ENCODE peak calls at places on chromosomes 6 and 20, in four cellular contexts. D is RWPE1, W is PC-3, I is fibroblast of lung. J is an unnamed sample.

GRCh38 chr6:31831350-31832215 is 4.0 kb downstream of the HSPA1B start:
- DNase-seq in D (no peak), W (no peak), I (no peak), J (no peak)

GRCh38 chr6:1712451-1712850 is 102.7 kb downstream of the FOXC1 start:
- DNase-seq in D (no peak), W (no peak), I (no peak), J (no peak)

GRCh38 chr6:153092082-153093013 is 38.7 kb downstream of the RGS17 start:
- DNase-seq in D (peak; percentile 51), W (peak; percentile 55), I (peak; percentile 96), J (peak; percentile 42)

GRCh38 chr6:43492673-43493072 is 15.3 kb downstream of the TJAP1 start:
- DNase-seq in D (no peak), W (no peak), I (no peak), J (no peak)

GRCh38 chr6:88641178-88641903 is 322.1 kb downstream of the RNGTT start:
- DNase-seq in D (no peak), W (no peak), I (peak; percentile 45), J (no peak)

GRCh38 chr20:4546786-4547185 is 174.9 kb upstream of the PRND start:
- DNase-seq in D (peak; percentile 92), W (peak; percentile 97), I (peak; percentile 80), J (no peak)

GRCh38 chr6:143843689-143844405 is 709 bp downstream of the LTV1 start:
- DNase-seq in D (no peak), W (no peak), I (peak; percentile 8), J (no peak)

GRCh38 chr20:17343091-17343490 is 116.3 kb downstream of the PCSK2 start:
- DNase-seq in D (no peak), W (no peak), I (no peak), J (no peak)

GRCh38 chr20:49482621-49483017 is at the start of gene KCNB1:
- DNase-seq in D (peak; percentile 83), W (peak; percentile 52), I (peak; percentile 34), J (no peak)

GRCh38 chr6:119661078-119661477 is 311.5 kb upstream of the MAN1A1 start:
- DNase-seq in D (no peak), W (no peak), I (no peak), J (no peak)

GRCh38 chr6:38871745-38872568 is 156.8 kb downstream of the DNAH8 start:
- DNase-seq in D (peak; percentile 34), W (peak; percentile 76), I (peak; percentile 60), J (peak; percentile 16)

GRCh38 chr6:143368426-143368825 is 82.1 kb downstream of the ADAT2 start:
- DNase-seq in D (peak; percentile 8), W (peak; percentile 22), I (peak; percentile 44), J (peak; percentile 41)

GRCh38 chr6:73325656-73326055 is 28.4 kb downstream of the DPPA5 start:
- DNase-seq in D (no peak), W (no peak), I (no peak), J (no peak)

GRCh38 chr6:12637960-12638641 is 78.5 kb upstream of the PHACTR1 start:
- DNase-seq in D (peak; percentile 34), W (peak; percentile 80), I (peak; percentile 18), J (peak; percentile 49)

GRCh38 chr6:109465772-109466171 is 10.2 kb upstream of the MICAL1 start:
- DNase-seq in D (no peak), W (no peak), I (no peak), J (no peak)

GRCh38 chr6:90113389-90113788 is 183.3 kb downstream of the BACH2 start:
- DNase-seq in D (no peak), W (no peak), I (no peak), J (no peak)

GRCh38 chr20:34753706-34754461 is 49.7 kb downstream of the TP53INP2 start:
- DNase-seq in D (no peak), W (no peak), I (peak; percentile 5), J (peak; percentile 63)

GRCh38 chr6:155398221-155398620 is 57.4 kb downstream of the NOX3 start:
- DNase-seq in D (no peak), W (no peak), I (no peak), J (no peak)

GRCh38 chr6:166221040-166221439 is 53.4 kb upstream of the TBXT start:
- DNase-seq in D (no peak), W (no peak), I (no peak), J (no peak)

GRCh38 chr6:168737481-168737880 is 296.5 kb downstream of the SMOC2 start:
- DNase-seq in D (peak; percentile 42), W (peak; percentile 1), I (no peak), J (no peak)

GRCh38 chr6:128327890-128328289 is 192.5 kb downstream of the PTPRK start:
- DNase-seq in D (no peak), W (peak; percentile 45), I (peak; percentile 53), J (no peak)

GRCh38 chr20:63134201-63134612 is 81.7 kb downstream of the YTHDF1 start:
- DNase-seq in D (no peak), W (no peak), I (no peak), J (no peak)

GRCh38 chr6:142207265-142207877 is 60.3 kb downstream of the VTA1 start:
- DNase-seq in D (peak; percentile 22), W (peak; percentile 69), I (peak; percentile 74), J (peak; percentile 27)

GRCh38 chr6:10759884-10760329 is 12.3 kb downstream of the TMEM14B start:
- DNase-seq in D (peak; percentile 89), W (peak; percentile 95), I (peak; percentile 60), J (peak; percentile 98)

GRCh38 chr6:2952557-2953095 is 18.7 kb downstream of the SERPINB6 start:
- DNase-seq in D (peak; percentile 44), W (peak; percentile 76), I (peak; percentile 87), J (peak; percentile 57)

GRCh38 chr6:15392182-15392581 is 146.3 kb downstream of the JARID2 start:
- DNase-seq in D (no peak), W (no peak), I (no peak), J (no peak)

GRCh38 chr6:90000864-90001731 is 106.8 kb downstream of the GJA10 start:
- DNase-seq in D (peak; percentile 26), W (peak; percentile 50), I (peak; percentile 36), J (peak; percentile 51)

GRCh38 chr6:90478278-90478677 is 108.6 kb downstream of the MAP3K7 start:
- DNase-seq in D (no peak), W (no peak), I (no peak), J (no peak)

GRCh38 chr6:81465859-81466258 is 286.6 kb downstream of the TENT5A start:
- DNase-seq in D (no peak), W (peak; percentile 49), I (peak; percentile 34), J (no peak)

GRCh38 chr6:78861509-78861908 is 5.8 kb upstream of the IRAK1BP1 start:
- DNase-seq in D (no peak), W (peak; percentile 11), I (no peak), J (no peak)

GRCh38 chr6:88914180-88914579 is 49.2 kb downstream of the RNGTT start:
- DNase-seq in D (no peak), W (no peak), I (peak; percentile 11), J (no peak)

GRCh38 chr6:111957623-111958315 is 84.5 kb upstream of the FYN start:
- DNase-seq in D (no peak), W (no peak), I (no peak), J (no peak)

GRCh38 chr6:81772741-81773140 is 20.3 kb upstream of the TENT5A start:
- DNase-seq in D (peak; percentile 54), W (peak; percentile 70), I (peak; percentile 31), J (peak; percentile 58)

GRCh38 chr6:134081506-134081905 is 29.1 kb upstream of the SLC2A12 start:
- DNase-seq in D (no peak), W (no peak), I (no peak), J (no peak)

GRCh38 chr20:7695622-7696021 is 244.6 kb downstream of the HAO1 start:
- DNase-seq in D (no peak), W (peak; percentile 54), I (no peak), J (peak; percentile 70)

GRCh38 chr6:15107644-15108382 is 138.1 kb upstream of the JARID2 start:
- DNase-seq in D (no peak), W (no peak), I (no peak), J (no peak)

GRCh38 chr20:37398750-37399621 is 53.0 kb downstream of the SRC start:
- DNase-seq in D (no peak), W (no peak), I (no peak), J (no peak)

GRCh38 chr20:37397954-37398749 is 52.2 kb downstream of the SRC start:
- DNase-seq in D (no peak), W (no peak), I (no peak), J (no peak)

GRCh38 chr20:37396520-37397075 is 50.7 kb downstream of the SRC start:
- DNase-seq in D (no peak), W (no peak), I (no peak), J (no peak)

GRCh38 chr20:37395921-37396519 is 50.1 kb downstream of the SRC start:
- DNase-seq in D (no peak), W (no peak), I (peak; percentile 63), J (no peak)

DNA sequence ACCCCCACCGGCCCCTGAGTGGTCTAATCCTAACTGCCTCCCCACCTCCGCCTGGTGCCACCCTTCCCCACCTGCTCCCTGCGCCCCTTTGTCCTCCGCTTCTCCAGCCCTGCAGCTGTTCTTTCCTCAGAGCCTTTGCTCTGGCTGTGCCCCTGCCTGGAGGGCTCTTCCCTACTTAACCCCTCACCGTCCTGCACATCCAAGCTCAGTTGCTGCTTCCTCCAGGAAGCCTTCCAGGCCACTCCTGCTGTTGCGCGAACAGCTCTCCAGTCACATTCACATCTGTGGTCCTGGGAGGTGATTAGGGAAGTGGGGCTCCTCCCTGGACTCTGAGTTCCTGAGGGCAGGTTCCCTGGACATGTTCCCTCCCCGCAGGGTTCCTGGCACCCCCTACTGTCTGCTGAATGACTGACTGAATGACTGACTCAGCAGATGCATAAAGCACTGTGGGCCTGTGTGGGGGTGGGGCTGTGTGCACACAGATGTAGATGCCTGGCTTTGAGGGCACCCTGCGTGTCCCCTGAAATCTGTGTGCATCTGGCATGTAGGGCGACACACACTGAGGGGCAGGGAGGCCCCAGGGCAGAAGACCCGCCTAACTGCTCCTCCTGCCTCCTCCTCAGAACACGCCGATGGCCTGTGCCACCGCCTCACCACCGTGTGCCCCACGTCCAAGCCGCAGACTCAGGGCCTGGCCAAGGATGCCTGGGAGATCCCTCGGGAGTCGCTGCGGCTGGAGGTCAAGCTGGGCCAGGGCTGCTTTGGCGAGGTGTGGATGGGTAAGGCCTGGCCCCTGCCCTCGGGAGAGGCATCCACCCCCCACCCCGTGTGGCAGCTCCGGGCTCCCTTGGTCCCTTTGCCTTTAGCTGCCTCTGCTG is 51.4 kb downstream of the SRC start:
- DNase-seq in D (no peak), W (peak; percentile 27), I (no peak), J (peak; percentile 49)
- TF ChIP-seq CTCF in D (no peak), W (peak; percentile 34), I (no peak), J (peak; percentile 50)

DNA sequence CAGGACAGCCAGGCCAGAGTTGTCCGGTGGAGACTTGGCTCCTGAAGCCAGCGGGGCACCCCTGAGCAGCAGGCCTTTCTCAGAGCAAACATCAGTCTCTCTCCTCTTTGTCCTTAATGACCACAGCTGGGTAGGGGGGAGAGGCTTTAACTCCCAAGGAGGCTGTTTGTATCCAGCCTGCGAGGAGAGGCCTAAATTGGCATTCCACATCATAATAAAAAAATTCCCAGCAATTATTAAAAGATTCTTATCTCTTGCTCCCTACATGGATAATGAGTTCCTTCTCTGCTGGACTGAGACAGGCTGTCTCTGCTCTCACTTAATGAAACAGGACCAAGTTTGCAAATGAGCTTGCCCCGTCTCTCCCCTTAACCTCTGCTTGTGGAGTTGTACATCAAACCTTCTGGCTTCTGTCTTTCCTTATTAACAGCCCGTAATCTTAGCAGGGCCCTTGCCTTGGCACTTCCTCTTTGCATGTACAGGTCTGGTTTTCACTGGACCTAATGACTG is 838.2 kb downstream of the MAFB start:
- DNase-seq in D (no peak), W (no peak), I (no peak), J (no peak)
- H3K27ac ChIP-seq in D (no peak overlapping the region), W (no peak overlapping the region), I (no peak overlapping the region), J (no peak overlapping the region)

GRCh38 chr6:167331565-167331964 is 6.7 kb downstream of the TTLL2 start:
- DNase-seq in D (no peak), W (no peak), I (no peak), J (no peak)
- TF ChIP-seq CTCF in D (no peak), W (no peak), I (no peak), J (no peak)

GRCh38 chr20:24151621-24152020 is 163.0 kb upstream of the GGTLC1 start:
- DNase-seq in D (no peak), W (no peak), I (no peak), J (no peak)
- H3K27ac ChIP-seq in D (no peak overlapping the region), W (no peak overlapping the region), I (no peak overlapping the region), J (no peak overlapping the region)